ENCODE peak calls at places on chromosomes 13 and 19, in four cellular contexts. One of them, this sample, is unnamed.

GRCh38 chr13:45368571-45368970 is 27.6 kb upstream of the TPT1 start:
- DNase-seq in HEK293T: no peak
- DNase-seq in K562: no peak
- DNase-seq in HepG2: no peak
- DNase-seq in this sample: no peak

GRCh38 chr19:2266183-2266993 is 10.2 kb upstream of the JSRP1 start:
- DNase-seq in HEK293T: no peak
- DNase-seq in HepG2: peak; percentile 58
- DNase-seq in K562: peak; percentile 69
- DNase-seq in this sample: peak; percentile 20

GRCh38 chr19:29583196-29584006 is 22.7 kb upstream of the POP4 start:
- DNase-seq in K562: no peak
- DNase-seq in HepG2: no peak
- DNase-seq in HEK293T: no peak
- DNase-seq in this sample: no peak

GRCh38 chr13:79711631-79712030 is 230.7 kb downstream of the NDFIP2 start:
- DNase-seq in HEK293T: no peak
- DNase-seq in K562: no peak
- DNase-seq in HepG2: no peak
- DNase-seq in this sample: no peak

GRCh38 chr19:54271106-54271505 is 9.8 kb downstream of the LILRB2 start:
- DNase-seq in HEK293T: no peak
- DNase-seq in K562: no peak
- DNase-seq in HepG2: no peak
- DNase-seq in this sample: no peak

GRCh38 chr13:48783181-48783630 is 129.5 kb downstream of the CYSLTR2 start:
- DNase-seq in HepG2: peak; percentile 63
- DNase-seq in K562: no peak
- DNase-seq in HEK293T: no peak
- DNase-seq in this sample: no peak

GRCh38 chr13:71828117-71828516 is 38.9 kb downstream of the DACH1 start:
- DNase-seq in K562: no peak
- DNase-seq in HEK293T: no peak
- DNase-seq in HepG2: no peak
- DNase-seq in this sample: no peak

GRCh38 chr13:43006893-43007631 is 15.0 kb upstream of the EPSTI1 start:
- DNase-seq in HEK293T: no peak
- DNase-seq in K562: no peak
- DNase-seq in HepG2: peak; percentile 52
- DNase-seq in this sample: no peak

GRCh38 chr13:76764429-76764828 is 121.8 kb downstream of the KCTD12 start:
- DNase-seq in HEK293T: peak; percentile 31
- DNase-seq in K562: no peak
- DNase-seq in HepG2: no peak
- DNase-seq in this sample: no peak

GRCh38 chr13:112940236-112940635 is 28.8 kb upstream of the MCF2L start:
- DNase-seq in HepG2: no peak
- DNase-seq in HEK293T: no peak
- DNase-seq in K562: no peak
- DNase-seq in this sample: no peak

GRCh38 chr13:110283661-110284516 is 23.1 kb downstream of the COL4A1 start:
- DNase-seq in HepG2: no peak
- DNase-seq in K562: no peak
- DNase-seq in HEK293T: no peak
- DNase-seq in this sample: no peak

GRCh38 chr13:83589816-83590215 is 292.5 kb downstream of the SLITRK1 start:
- DNase-seq in HEK293T: no peak
- DNase-seq in K562: no peak
- DNase-seq in HepG2: no peak
- DNase-seq in this sample: no peak

GRCh38 chr13:25249001-25249543 is 38.2 kb downstream of the MTMR6 start:
- DNase-seq in HEK293T: peak; percentile 7
- DNase-seq in HepG2: peak; percentile 19
- DNase-seq in K562: no peak
- DNase-seq in this sample: peak; percentile 23

GRCh38 chr13:80612804-80613203 is 271.9 kb upstream of the SPRY2 start:
- DNase-seq in K562: no peak
- DNase-seq in HepG2: no peak
- DNase-seq in HEK293T: no peak
- DNase-seq in this sample: no peak

GRCh38 chr13:99398071-99398470 is 90.9 kb upstream of the GPR183 start:
- DNase-seq in HepG2: no peak
- DNase-seq in HEK293T: no peak
- DNase-seq in K562: no peak
- DNase-seq in this sample: no peak

GRCh38 chr19:39155114-39155700 is 29.6 kb downstream of the PAK4 start:
- DNase-seq in HepG2: no peak
- DNase-seq in K562: no peak
- DNase-seq in HEK293T: no peak
- DNase-seq in this sample: no peak

GRCh38 chr19:39155741-39156140 is 30.2 kb downstream of the PAK4 start:
- DNase-seq in HepG2: no peak
- DNase-seq in HEK293T: no peak
- DNase-seq in K562: no peak
- DNase-seq in this sample: no peak

GRCh38 chr19:39154084-39154625 is 28.6 kb downstream of the PAK4 start:
- DNase-seq in HEK293T: no peak
- DNase-seq in K562: no peak
- DNase-seq in HepG2: no peak
- DNase-seq in this sample: no peak

GRCh38 chr19:39156230-39156890 is 30.8 kb downstream of the PAK4 start:
- DNase-seq in HepG2: no peak
- DNase-seq in HEK293T: no peak
- DNase-seq in K562: peak; percentile 55
- DNase-seq in this sample: no peak

GRCh38 chr19:39154626-39155100 is 29.1 kb downstream of the PAK4 start:
- DNase-seq in HepG2: no peak
- DNase-seq in K562: peak; percentile 81
- DNase-seq in HEK293T: peak; percentile 24
- DNase-seq in this sample: peak; percentile 56
- TF ChIP-seq ELF4 in HepG2: no peak
- TF ChIP-seq ELF4 in K562: no peak
- TF ChIP-seq ELF4 in HEK293T: no peak
- TF ChIP-seq ELF4 in this sample: no peak

GRCh38 chr13:67235265-67235664 is 5.1 kb upstream of the PCDH9 start:
- DNase-seq in HEK293T: no peak
- DNase-seq in K562: no peak
- DNase-seq in HepG2: no peak
- DNase-seq in this sample: no peak

GRCh38 chr13:67232384-67232783 is 2.2 kb upstream of the PCDH9 start:
- DNase-seq in HepG2: no peak
- DNase-seq in HEK293T: no peak
- DNase-seq in K562: no peak
- DNase-seq in this sample: no peak

GRCh38 chr13:67238861-67239260 is 8.7 kb upstream of the PCDH9 start:
- DNase-seq in HepG2: no peak
- DNase-seq in K562: no peak
- DNase-seq in HEK293T: no peak
- DNase-seq in this sample: no peak

GRCh38 chr13:67238277-67238859 is 8.2 kb upstream of the PCDH9 start:
- DNase-seq in HepG2: peak; percentile 16
- DNase-seq in HEK293T: no peak
- DNase-seq in K562: peak; percentile 9
- DNase-seq in this sample: no peak
- TF ChIP-seq ELF4 in HepG2: no peak
- TF ChIP-seq ELF4 in HEK293T: peak; percentile 9
- TF ChIP-seq ELF4 in K562: no peak
- TF ChIP-seq ELF4 in this sample: no peak

GRCh38 chr19:40461669-40462221 is 3.8 kb downstream of the BLVRB start:
- DNase-seq in HepG2: peak; percentile 59
- DNase-seq in HEK293T: no peak
- DNase-seq in K562: no peak
- DNase-seq in this sample: no peak
- TF ChIP-seq ELF4 in HepG2: no peak
- TF ChIP-seq ELF4 in HEK293T: no peak
- TF ChIP-seq ELF4 in K562: no peak
- TF ChIP-seq ELF4 in this sample: no peak

GRCh38 chr19:46898731-46899130 is 37.9 kb downstream of the ARHGAP35 start:
- DNase-seq in HEK293T: no peak
- DNase-seq in K562: no peak
- DNase-seq in HepG2: no peak
- DNase-seq in this sample: no peak
- TF ChIP-seq ELF4 in HEK293T: no peak
- TF ChIP-seq ELF4 in K562: no peak
- TF ChIP-seq ELF4 in HepG2: no peak
- TF ChIP-seq ELF4 in this sample: no peak

GRCh38 chr19:27758626-27759505 is 1454.1 kb downstream of the UQCRFS1 start:
- DNase-seq in HEK293T: no peak
- DNase-seq in K562: no peak
- DNase-seq in HepG2: no peak
- DNase-seq in this sample: no peak
- TF ChIP-seq ELF4 in HEK293T: no peak
- TF ChIP-seq ELF4 in K562: no peak
- TF ChIP-seq ELF4 in HepG2: no peak
- TF ChIP-seq ELF4 in this sample: no peak

GRCh38 chr13:23558675-23559536 is 11.3 kb upstream of the TNFRSF19 start:
- DNase-seq in K562: no peak
- DNase-seq in HEK293T: peak; percentile 34
- DNase-seq in HepG2: peak; percentile 97
- DNase-seq in this sample: no peak

GRCh38 chr13:23557043-23557442 is 13.2 kb upstream of the TNFRSF19 start:
- DNase-seq in HEK293T: no peak
- DNase-seq in K562: no peak
- DNase-seq in HepG2: no peak
- DNase-seq in this sample: no peak

GRCh38 chr13:23561261-23561660 is 9.0 kb upstream of the TNFRSF19 start:
- DNase-seq in HepG2: no peak
- DNase-seq in HEK293T: no peak
- DNase-seq in K562: no peak
- DNase-seq in this sample: no peak

GRCh38 chr13:23560571-23561089 is 9.6 kb upstream of the TNFRSF19 start:
- DNase-seq in HepG2: no peak
- DNase-seq in K562: no peak
- DNase-seq in HEK293T: no peak
- DNase-seq in this sample: no peak

GRCh38 chr13:23557733-23558132 is 12.5 kb upstream of the TNFRSF19 start:
- DNase-seq in K562: no peak
- DNase-seq in HEK293T: no peak
- DNase-seq in HepG2: no peak
- DNase-seq in this sample: no peak
- TF ChIP-seq ELF4 in K562: no peak
- TF ChIP-seq ELF4 in HEK293T: no peak
- TF ChIP-seq ELF4 in HepG2: no peak
- TF ChIP-seq ELF4 in this sample: no peak

DNA sequence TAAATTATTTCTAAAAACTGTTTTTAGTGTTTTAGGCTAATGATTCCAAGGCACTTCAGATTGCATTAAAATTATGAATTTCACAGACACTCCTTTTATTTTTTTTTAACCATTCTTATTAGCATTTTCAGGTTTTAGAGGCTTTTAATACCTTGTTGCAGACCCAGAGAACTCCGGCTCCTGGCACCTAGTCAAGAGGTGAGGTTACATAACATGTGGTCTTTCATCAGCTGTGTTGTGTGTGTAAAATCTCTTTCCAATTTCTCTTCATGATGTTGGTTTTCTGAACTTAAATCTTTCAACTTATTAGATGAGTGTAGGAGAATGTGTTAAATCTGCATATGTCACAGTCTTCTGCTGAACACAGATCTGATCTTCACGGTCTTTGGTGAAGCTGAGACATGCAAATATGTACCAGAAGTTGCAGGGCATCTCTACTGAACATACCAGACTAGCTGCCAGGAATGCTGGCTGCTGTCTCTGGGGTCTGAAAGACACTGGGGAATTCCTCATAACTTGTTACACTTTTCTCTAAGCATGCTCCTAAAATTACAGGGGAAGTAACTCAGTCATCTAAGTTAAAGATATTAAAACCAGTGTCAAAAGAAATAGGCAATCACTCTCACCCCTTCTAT is 1165.3 kb downstream of the EFNB2 start:
- DNase-seq in HepG2: no peak
- DNase-seq in HEK293T: no peak
- DNase-seq in K562: no peak
- DNase-seq in this sample: no peak
- TF ChIP-seq ELF4 in HepG2: no peak
- TF ChIP-seq ELF4 in HEK293T: no peak
- TF ChIP-seq ELF4 in K562: no peak
- TF ChIP-seq ELF4 in this sample: no peak

DNA sequence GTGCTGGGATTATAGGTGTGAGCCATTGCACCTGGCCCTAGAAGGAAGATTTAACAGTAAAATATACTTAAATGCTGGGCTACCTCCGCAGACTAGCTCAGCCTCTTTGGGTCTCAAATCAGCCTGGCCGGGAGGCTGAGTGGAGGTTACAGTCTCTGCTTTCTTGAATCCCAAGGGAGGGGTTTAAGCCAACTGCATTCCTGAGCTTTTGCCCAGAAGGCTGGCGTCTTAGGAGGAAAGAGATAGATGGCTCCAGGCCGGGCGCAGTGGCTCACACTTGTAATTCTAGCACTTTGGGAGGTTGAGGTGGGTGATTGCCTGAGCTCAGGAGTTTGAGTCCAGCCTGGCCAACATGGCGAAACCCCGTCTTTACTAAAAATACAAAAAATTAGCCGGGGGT is 623 bp upstream of the C5AR1 start:
- DNase-seq in HEK293T: no peak
- DNase-seq in K562: no peak
- DNase-seq in HepG2: no peak
- DNase-seq in this sample: no peak
- TF ChIP-seq ELF4 in HEK293T: no peak
- TF ChIP-seq ELF4 in K562: no peak
- TF ChIP-seq ELF4 in HepG2: no peak
- TF ChIP-seq ELF4 in this sample: no peak

GRCh38 chr13:27309967-27310598 is 39.5 kb downstream of the RASL11A start:
- DNase-seq in HEK293T: no peak
- DNase-seq in K562: no peak
- DNase-seq in HepG2: no peak
- DNase-seq in this sample: no peak
- TF ChIP-seq ELF4 in HEK293T: no peak
- TF ChIP-seq ELF4 in K562: no peak
- TF ChIP-seq ELF4 in HepG2: no peak
- TF ChIP-seq ELF4 in this sample: no peak

GRCh38 chr13:100984349-100984748 is 309.8 kb upstream of the TMTC4 start:
- DNase-seq in HEK293T: no peak
- DNase-seq in K562: no peak
- DNase-seq in HepG2: no peak
- DNase-seq in this sample: no peak
- TF ChIP-seq ELF4 in HEK293T: no peak
- TF ChIP-seq ELF4 in K562: no peak
- TF ChIP-seq ELF4 in HepG2: no peak
- TF ChIP-seq ELF4 in this sample: no peak